ENCODE peak calls at places on chromosomes 5 and 9, in six cellular contexts. A, P, V, I, Q and Y are unnamed samples.

GRCh38 chr5:132425009-132425937 is 55.8 kb downstream of the SLC22A5 start:
- DNase-seq in A (no peak), P (no peak), V (peak), I (peak), Q (peak), Y (no peak)

GRCh38 chr9:136846376-136847064 is 2.7 kb upstream of the PHPT1 start:
- DNase-seq in A (no peak), P (no peak), V (no peak), I (no peak), Q (no peak), Y (no peak)

GRCh38 chr9:106643211-106643930 is 219.6 kb upstream of the ZNF462 start:
- DNase-seq in A (no peak), P (no peak), V (no peak), I (no peak), Q (no peak), Y (no peak)

GRCh38 chr5:65967288-65968066 is 41.1 kb downstream of the ERBIN start:
- DNase-seq in A (no peak), P (no peak), V (peak), I (no peak), Q (peak), Y (no peak)

GRCh38 chr5:131628990-131629389 is 6.0 kb downstream of the RAPGEF6 start:
- DNase-seq in A (peak), P (no peak), V (peak), I (no peak), Q (peak), Y (no peak)

GRCh38 chr9:87278971-87279731 is 218.5 kb upstream of the DAPK1 start:
- DNase-seq in A (no peak), P (no peak), V (peak), I (no peak), Q (no peak), Y (no peak)

GRCh38 chr5:146510528-146510927 is 5.5 kb downstream of the GPR151 start:
- DNase-seq in A (no peak), P (no peak), V (peak), I (no peak), Q (no peak), Y (no peak)

GRCh38 chr5:139524446-139524845 is 36.7 kb upstream of the UBE2D2 start:
- DNase-seq in A (no peak), P (no peak), V (no peak), I (no peak), Q (no peak), Y (no peak)

GRCh38 chr5:87405472-87406155 is 7.1 kb downstream of the CCNH start:
- DNase-seq in A (no peak), P (no peak), V (no peak), I (no peak), Q (no peak), Y (no peak)

GRCh38 chr9:96484521-96484931 is 34.6 kb downstream of the HABP4 start:
- DNase-seq in A (no peak), P (no peak), V (no peak), I (peak), Q (no peak), Y (no peak)

GRCh38 chr9:79581388-79581787 is 9.6 kb downstream of the TLE4 start:
- DNase-seq in A (no peak), P (no peak), V (peak), I (no peak), Q (peak), Y (no peak)

GRCh38 chr9:135811796-135812195 is 95.5 kb downstream of the CAMSAP1 start:
- DNase-seq in A (no peak), P (no peak), V (peak), I (no peak), Q (no peak), Y (peak)

GRCh38 chr5:61280205-61280604 is 51.9 kb upstream of the ZSWIM6 start:
- DNase-seq in A (no peak), P (no peak), V (peak), I (no peak), Q (no peak), Y (no peak)

GRCh38 chr9:78453450-78453849 is 156.5 kb downstream of the PSAT1 start:
- DNase-seq in A (no peak), P (no peak), V (no peak), I (no peak), Q (no peak), Y (no peak)

GRCh38 chr9:98866435-98867108 is 59.1 kb downstream of the GALNT12 start:
- DNase-seq in A (no peak), P (no peak), V (no peak), I (no peak), Q (no peak), Y (no peak)

GRCh38 chr5:14671414-14671813 is 6.9 kb downstream of the OTULIN start:
- DNase-seq in A (peak), P (no peak), V (peak), I (no peak), Q (no peak), Y (no peak)

GRCh38 chr5:13985736-13986418 is 41.4 kb upstream of the DNAH5 start:
- DNase-seq in A (peak), P (peak), V (peak), I (no peak), Q (no peak), Y (no peak)

GRCh38 chr5:39448504-39449128 is 23.8 kb upstream of the DAB2 start:
- DNase-seq in A (no peak), P (no peak), V (no peak), I (no peak), Q (no peak), Y (no peak)

GRCh38 chr9:69173891-69174644 is at the start of gene TJP2:
- DNase-seq in A (no peak), P (peak), V (peak), I (no peak), Q (peak), Y (peak)

GRCh38 chr5:159552751-159553150 is 222.5 kb upstream of the IL12B start:
- DNase-seq in A (no peak), P (no peak), V (peak), I (no peak), Q (no peak), Y (no peak)

GRCh38 chr9:121222524-121223171 is 21.0 kb upstream of the RAB14 start:
- DNase-seq in A (peak), P (peak), V (peak), I (no peak), Q (peak), Y (peak)

GRCh38 chr5:14669975-14670374 is 5.5 kb downstream of the OTULIN start:
- DNase-seq in A (no peak), P (peak), V (peak), I (no peak), Q (no peak), Y (no peak)

GRCh38 chr9:85897853-85898252 is 43.1 kb upstream of the NAA35 start:
- DNase-seq in A (no peak), P (no peak), V (no peak), I (no peak), Q (no peak), Y (no peak)

GRCh38 chr5:132009706-132010405 is 1.6 kb downstream of the ACSL6 start:
- DNase-seq in A (no peak), P (no peak), V (no peak), I (no peak), Q (no peak), Y (no peak)

GRCh38 chr5:136191304-136192014 is 1.5 kb downstream of the SMIM32 start:
- DNase-seq in A (no peak), P (no peak), V (peak), I (no peak), Q (no peak), Y (peak)

GRCh38 chr9:108389056-108389455 is 466.7 kb downstream of the ACTL7B start:
- DNase-seq in A (no peak), P (no peak), V (no peak), I (peak), Q (no peak), Y (no peak)

GRCh38 chr5:56698463-56699381 is 116.6 kb upstream of the MAP3K1 start:
- DNase-seq in A (no peak), P (no peak), V (no peak), I (no peak), Q (no peak), Y (peak)

GRCh38 chr5:134659922-134660321 is 11.3 kb downstream of the SEC24A start:
- DNase-seq in A (no peak), P (no peak), V (no peak), I (no peak), Q (no peak), Y (no peak)

GRCh38 chr5:176769911-176770310 is 40.4 kb upstream of the UNC5A start:
- DNase-seq in A (no peak), P (no peak), V (no peak), I (no peak), Q (no peak), Y (no peak)

GRCh38 chr5:124056326-124057160 is 544.6 kb downstream of the CSNK1G3 start:
- DNase-seq in A (no peak), P (no peak), V (no peak), I (peak), Q (no peak), Y (no peak)

GRCh38 chr5:60872892-60873291 is 28.8 kb upstream of the ELOVL7 start:
- DNase-seq in A (no peak), P (no peak), V (no peak), I (no peak), Q (no peak), Y (no peak)

DNA sequence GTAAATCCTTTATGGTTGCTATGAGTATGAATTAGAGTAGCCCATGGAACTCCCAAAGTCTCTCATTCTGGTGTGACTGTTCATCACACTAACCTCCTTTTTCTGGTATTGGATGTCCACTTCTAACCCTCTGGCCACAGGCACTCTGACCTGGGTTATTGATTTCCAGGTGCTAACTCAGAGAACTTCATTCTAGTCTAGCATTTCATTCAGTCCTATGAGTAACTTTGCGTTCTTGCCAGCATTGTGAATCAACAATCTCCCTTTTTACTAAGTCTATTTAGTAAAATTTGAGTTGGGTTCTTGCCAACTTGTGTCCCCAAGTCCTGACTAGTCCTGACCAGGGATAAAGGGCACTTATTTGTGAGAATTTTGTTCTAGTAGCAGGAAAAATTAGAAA is 103.5 kb downstream of the SNX18 start:
- DNase-seq in A (no peak), P (no peak), V (no peak), I (no peak), Q (no peak), Y (no peak)
- TF ChIP-seq SMC3 in A (no peak), P (no peak), V (no peak), I (no peak), Q (no peak), Y (no peak)

GRCh38 chr5:179331591-179331990 is 13.7 kb downstream of the ADAMTS2 start:
- DNase-seq in A (no peak), P (no peak), V (no peak), I (no peak), Q (no peak), Y (peak)
- TF ChIP-seq SMC3 in A (no peak), P (no peak), V (no peak), I (no peak), Q (no peak), Y (no peak)

DNA sequence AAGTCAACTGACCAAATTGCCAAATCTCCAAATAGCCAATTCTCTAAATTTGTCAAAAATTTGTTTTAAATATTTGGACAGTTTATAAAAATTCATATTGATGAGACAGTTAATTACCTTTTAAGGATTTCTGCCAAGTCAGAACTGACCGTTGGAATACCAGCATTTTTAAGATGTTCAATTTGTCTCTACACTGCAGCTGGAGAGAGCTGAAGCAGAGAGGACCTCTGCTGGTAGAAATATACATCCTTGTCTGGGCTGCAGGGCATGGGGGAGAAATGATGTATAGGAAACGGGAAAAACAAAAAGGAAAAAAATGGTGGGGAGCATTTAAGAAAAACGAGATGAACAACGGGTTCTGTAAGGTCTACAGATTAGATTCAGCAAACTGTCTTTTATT is 16.8 kb downstream of the NR6A1 start:
- DNase-seq in A (peak), P (no peak), V (peak), I (no peak), Q (peak), Y (peak)
- TF ChIP-seq SMC3 in A (peak), P (no peak), V (peak), I (no peak), Q (peak), Y (peak)

GRCh38 chr5:95449460-95449859 is 58.3 kb downstream of the FAM81B start:
- DNase-seq in A (no peak), P (no peak), V (no peak), I (no peak), Q (peak), Y (no peak)
- TF ChIP-seq SMC3 in A (no peak), P (no peak), V (no peak), I (no peak), Q (no peak), Y (no peak)

DNA sequence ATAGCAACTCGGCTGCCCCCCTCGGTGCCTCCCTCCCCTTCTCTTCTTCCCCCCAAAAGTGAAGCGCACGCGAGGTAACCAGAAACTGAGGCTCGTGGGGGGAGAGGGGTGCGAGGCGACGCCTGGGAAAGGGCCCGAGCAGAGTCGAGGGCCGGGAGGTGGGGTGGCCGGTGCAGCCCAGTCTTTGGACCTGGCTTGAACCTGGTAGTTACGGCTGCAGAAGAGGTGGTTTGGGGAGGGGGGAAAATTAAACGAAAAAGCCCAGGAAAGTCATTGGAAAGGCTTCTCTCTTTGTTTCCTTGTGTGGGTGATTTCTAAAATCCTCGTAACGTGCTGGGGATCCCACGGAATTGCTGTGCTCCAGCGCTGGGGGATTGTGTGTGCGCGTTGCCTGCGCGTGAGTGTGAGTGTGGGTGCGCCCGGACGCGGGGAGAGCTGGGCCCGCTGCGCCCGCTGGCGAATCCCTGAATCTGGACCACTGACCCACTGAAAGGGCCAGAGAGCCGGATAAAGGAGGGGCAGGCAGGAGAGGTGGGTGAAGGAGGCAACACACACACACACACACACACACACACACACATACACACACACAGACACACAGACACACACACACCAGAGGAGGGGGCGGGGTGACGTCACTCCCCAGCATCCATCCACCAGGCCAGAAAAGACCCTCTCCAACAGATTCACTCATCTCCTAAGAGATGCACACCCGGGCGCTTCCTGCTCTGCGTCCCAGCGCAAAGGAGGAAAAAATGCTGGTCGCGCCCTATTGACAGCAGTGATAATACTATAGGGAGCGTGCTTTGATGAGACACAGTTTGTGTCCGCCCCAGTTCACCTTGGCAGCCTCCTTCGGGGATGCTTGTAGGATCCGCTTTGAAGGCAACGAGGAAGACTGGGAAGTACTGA is 1058.9 kb upstream of the DMAC1 start:
- DNase-seq in A (no peak), P (no peak), V (no peak), I (no peak), Q (no peak), Y (peak)
- TF ChIP-seq SMC3 in A (no peak), P (no peak), V (no peak), I (no peak), Q (no peak), Y (no peak)

GRCh38 chr5:36662291-36662851 is 56.0 kb downstream of the SLC1A3 start:
- DNase-seq in A (no peak), P (no peak), V (no peak), I (no peak), Q (no peak), Y (no peak)
- TF ChIP-seq SMC3 in A (no peak), P (no peak), V (no peak), I (no peak), Q (no peak), Y (no peak)

DNA sequence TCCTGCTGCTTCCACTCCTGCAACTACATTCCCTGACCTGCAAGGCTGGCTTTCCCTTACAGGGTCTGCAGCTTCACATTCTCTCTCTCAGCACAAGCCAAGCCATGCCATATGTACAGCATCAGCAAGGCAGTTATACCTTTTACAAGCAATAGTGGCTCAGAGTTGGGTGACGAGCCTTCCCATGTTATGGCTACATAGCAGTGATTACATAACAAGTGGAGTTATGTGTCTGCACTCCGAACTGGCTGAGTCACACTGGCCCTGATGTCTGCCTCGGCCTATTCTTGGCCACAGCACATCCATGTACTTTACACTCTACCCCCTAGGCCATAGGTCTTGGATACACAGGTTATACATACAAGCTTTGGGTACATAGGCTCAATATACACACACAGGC is 52.0 kb upstream of the SNCAIP start:
- DNase-seq in A (peak), P (peak), V (peak), I (no peak), Q (no peak), Y (no peak)
- TF ChIP-seq SMC3 in A (no peak), P (no peak), V (no peak), I (no peak), Q (no peak), Y (no peak)

DNA sequence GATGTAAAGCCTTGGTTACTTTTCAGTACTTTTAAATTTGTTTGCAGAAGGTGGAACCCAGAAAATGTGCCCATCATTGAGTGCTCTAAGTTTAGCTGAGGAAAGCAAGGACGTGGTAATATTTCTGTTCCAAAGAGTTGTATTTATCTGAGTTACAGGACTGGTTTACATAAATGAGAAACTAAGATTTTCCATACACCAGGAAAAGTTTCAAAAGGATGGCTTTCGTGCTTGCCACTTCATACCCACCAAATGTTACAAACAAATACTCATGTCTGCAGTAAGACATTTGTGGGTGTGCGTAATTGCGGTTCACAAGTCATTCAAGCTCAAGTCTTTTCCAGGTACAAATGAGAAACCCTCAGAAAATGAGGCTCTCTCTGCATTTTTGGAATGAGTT is 68.1 kb downstream of the CWC27 start:
- DNase-seq in A (no peak), P (no peak), V (no peak), I (no peak), Q (no peak), Y (no peak)
- TF ChIP-seq SMC3 in A (no peak), P (no peak), V (no peak), I (no peak), Q (no peak), Y (no peak)